ENCODE peak calls at places on chromosome 2, in seven cellular contexts. K, F, H, C, W, N and A are unnamed samples.

GRCh38 chr2:95323347-95324155 is 26.4 kb downstream of the KCNIP3 start:
- DNase-seq in K (no peak), F (no peak), H (no peak), C (no peak), W (peak), N (no peak), A (peak)

GRCh38 chr2:28449489-28450395 is 46.1 kb upstream of the PLB1 start:
- DNase-seq in K (no peak), F (no peak), H (no peak), C (peak), W (no peak), N (no peak), A (peak)

GRCh38 chr2:11573418-11574175 is 39.8 kb downstream of the GREB1 start:
- DNase-seq in K (no peak), F (no peak), H (no peak), C (no peak), W (no peak), N (no peak), A (no peak)

GRCh38 chr2:231038483-231039293 is 1.4 kb downstream of the C2orf72 start:
- DNase-seq in K (no peak), F (no peak), H (no peak), C (no peak), W (no peak), N (no peak), A (no peak)

GRCh38 chr2:11234309-11234708 is 79.0 kb downstream of the SLC66A3 start:
- DNase-seq in K (no peak), F (no peak), H (no peak), C (no peak), W (no peak), N (no peak), A (peak)

GRCh38 chr2:200615247-200615646 is 29.4 kb downstream of the AOX1 start:
- DNase-seq in K (no peak), F (no peak), H (peak), C (no peak), W (no peak), N (peak), A (peak)

GRCh38 chr2:167398791-167399371 is 510.6 kb downstream of the XIRP2 start:
- DNase-seq in K (no peak), F (no peak), H (no peak), C (no peak), W (no peak), N (no peak), A (no peak)

GRCh38 chr2:12824304-12824761 is 107.6 kb downstream of the TRIB2 start:
- DNase-seq in K (peak), F (no peak), H (no peak), C (no peak), W (no peak), N (no peak), A (peak)

GRCh38 chr2:135226961-135227360 is 174.9 kb downstream of the RAB3GAP1 start:
- DNase-seq in K (no peak), F (no peak), H (no peak), C (no peak), W (no peak), N (no peak), A (no peak)

GRCh38 chr2:14601070-14601770 is 31.3 kb upstream of the LRATD1 start:
- DNase-seq in K (peak), F (no peak), H (no peak), C (no peak), W (no peak), N (no peak), A (peak)

GRCh38 chr2:230809677-230810251 is 55.0 kb upstream of the ITM2C start:
- DNase-seq in K (no peak), F (no peak), H (no peak), C (no peak), W (no peak), N (no peak), A (no peak)

GRCh38 chr2:54979645-54980044 is 70.6 kb downstream of the RTN4 start:
- DNase-seq in K (no peak), F (no peak), H (no peak), C (no peak), W (peak), N (no peak), A (no peak)

GRCh38 chr2:128750328-128751165 is 431.9 kb upstream of the HS6ST1 start:
- DNase-seq in K (no peak), F (no peak), H (no peak), C (no peak), W (no peak), N (no peak), A (no peak)

GRCh38 chr2:146523218-146523617 is 1321.6 kb upstream of the ACVR2A start:
- DNase-seq in K (no peak), F (no peak), H (no peak), C (no peak), W (no peak), N (no peak), A (no peak)

GRCh38 chr2:213246665-213247281 is 37.5 kb upstream of the SPAG16 start:
- DNase-seq in K (no peak), F (no peak), H (peak), C (peak), W (peak), N (peak), A (peak)

GRCh38 chr2:21687589-21687988 is 563.8 kb downstream of the TDRD15 start:
- DNase-seq in K (no peak), F (no peak), H (no peak), C (no peak), W (no peak), N (no peak), A (no peak)

GRCh38 chr2:161117506-161117905 is 42.7 kb upstream of the TANK start:
- DNase-seq in K (no peak), F (no peak), H (no peak), C (no peak), W (no peak), N (no peak), A (no peak)

GRCh38 chr2:149858916-149859634 is 271.5 kb upstream of the MMADHC start:
- DNase-seq in K (no peak), F (no peak), H (no peak), C (no peak), W (no peak), N (peak), A (no peak)

GRCh38 chr2:45750484-45750883 is 99.0 kb downstream of the PRKCE start:
- DNase-seq in K (no peak), F (no peak), H (no peak), C (no peak), W (no peak), N (no peak), A (no peak)

GRCh38 chr2:126975671-126976655 is 77.3 kb downstream of the TEX51 start:
- DNase-seq in K (no peak), F (no peak), H (no peak), C (no peak), W (no peak), N (peak), A (no peak)

GRCh38 chr2:101340141-101340541 is 31.6 kb upstream of the RNF149 start:
- DNase-seq in K (no peak), F (no peak), H (no peak), C (no peak), W (no peak), N (no peak), A (no peak)

GRCh38 chr2:65240657-65241056 is 13.0 kb downstream of the ACTR2 start:
- DNase-seq in K (no peak), F (no peak), H (no peak), C (no peak), W (no peak), N (no peak), A (peak)

GRCh38 chr2:40760071-40760666 is 308.3 kb upstream of the SLC8A1 start:
- DNase-seq in K (peak), F (no peak), H (peak), C (no peak), W (no peak), N (peak), A (peak)

GRCh38 chr2:46780801-46781445 is 134.7 kb downstream of the MCFD2 start:
- DNase-seq in K (peak), F (no peak), H (no peak), C (no peak), W (no peak), N (no peak), A (no peak)

GRCh38 chr2:3650140-3650944 is 7.7 kb upstream of the ALLC start:
- DNase-seq in K (peak), F (no peak), H (no peak), C (no peak), W (no peak), N (no peak), A (no peak)

GRCh38 chr2:241209271-241209670 is 20.8 kb downstream of the ANO7 start:
- DNase-seq in K (no peak), F (no peak), H (no peak), C (no peak), W (no peak), N (no peak), A (no peak)

GRCh38 chr2:149733936-149734685 is 146.5 kb upstream of the MMADHC start:
- DNase-seq in K (no peak), F (no peak), H (no peak), C (no peak), W (no peak), N (no peak), A (peak)

GRCh38 chr2:226885769-226886435 is 50.0 kb downstream of the RHBDD1 start:
- DNase-seq in K (no peak), F (no peak), H (no peak), C (no peak), W (no peak), N (no peak), A (no peak)

GRCh38 chr2:233853353-233853752 is 982 bp downstream of the HJURP start:
- DNase-seq in K (no peak), F (no peak), H (no peak), C (no peak), W (peak), N (no peak), A (no peak)

GRCh38 chr2:64799592-64800252 is 146.0 kb upstream of the SERTAD2 start:
- DNase-seq in K (no peak), F (no peak), H (no peak), C (no peak), W (peak), N (no peak), A (no peak)

GRCh38 chr2:152647417-152648010 is 69.7 kb downstream of the PRPF40A start:
- DNase-seq in K (peak), F (no peak), H (no peak), C (no peak), W (peak), N (no peak), A (no peak)

GRCh38 chr2:152649997-152650396 is 67.3 kb downstream of the PRPF40A start:
- DNase-seq in K (no peak), F (no peak), H (no peak), C (no peak), W (no peak), N (no peak), A (no peak)

GRCh38 chr2:152646264-152646663 is 71.0 kb downstream of the PRPF40A start:
- DNase-seq in K (no peak), F (no peak), H (no peak), C (no peak), W (no peak), N (no peak), A (no peak)

GRCh38 chr2:152646775-152647174 is 70.5 kb downstream of the PRPF40A start:
- DNase-seq in K (no peak), F (no peak), H (peak), C (no peak), W (no peak), N (no peak), A (peak)

GRCh38 chr2:152648336-152648735 is 68.9 kb downstream of the PRPF40A start:
- DNase-seq in K (no peak), F (no peak), H (no peak), C (no peak), W (no peak), N (no peak), A (no peak)
- TF ChIP-seq CTCF in K (peak), F (peak), H (peak), C (no peak), W (peak), N (no peak), A (peak)

GRCh38 chr2:164574931-164575330 is 46.4 kb downstream of the GRB14 start:
- DNase-seq in K (no peak), F (no peak), H (no peak), C (no peak), W (no peak), N (no peak), A (no peak)

GRCh38 chr2:164569334-164569733 is 51.9 kb downstream of the GRB14 start:
- DNase-seq in K (no peak), F (no peak), H (no peak), C (no peak), W (no peak), N (no peak), A (no peak)

GRCh38 chr2:164567335-164567989 is 53.8 kb downstream of the GRB14 start:
- DNase-seq in K (no peak), F (no peak), H (no peak), C (no peak), W (no peak), N (no peak), A (no peak)

GRCh38 chr2:164568317-164568716 is 53.0 kb downstream of the GRB14 start:
- DNase-seq in K (no peak), F (no peak), H (no peak), C (no peak), W (no peak), N (no peak), A (no peak)

DNA sequence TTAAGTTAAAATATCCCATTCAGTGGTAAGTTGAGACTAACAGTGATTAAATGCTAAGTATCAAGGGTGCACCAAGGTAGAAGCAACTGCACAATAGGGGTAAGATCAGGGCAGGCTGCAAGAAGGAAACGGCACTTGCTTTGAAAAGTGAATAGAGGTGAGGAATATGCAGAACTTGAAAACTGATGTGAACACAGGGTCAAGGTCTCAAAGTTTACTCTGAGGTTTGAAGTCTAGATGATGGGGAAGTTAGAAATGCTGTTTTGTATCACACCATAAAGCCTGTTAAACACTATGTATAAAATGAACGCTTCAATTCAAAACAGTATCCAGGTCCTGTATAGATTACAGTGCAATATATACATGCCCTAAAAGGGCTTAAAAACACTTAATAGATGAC is 50.8 kb downstream of the GRB14 start:
- DNase-seq in K (no peak), F (no peak), H (no peak), C (no peak), W (no peak), N (no peak), A (no peak)
- H3K27ac ChIP-seq in K (no peak), F (no peak), H (no peak), C (no peak), W (no peak), N (no peak), A (no peak)

GRCh38 chr2:74982581-74982980 is 24.1 kb downstream of the POLE4 start:
- DNase-seq in K (no peak), F (no peak), H (no peak), C (no peak), W (no peak), N (no peak), A (peak)

GRCh38 chr2:74984017-74984416 is 25.6 kb downstream of the POLE4 start:
- DNase-seq in K (no peak), F (no peak), H (no peak), C (no peak), W (no peak), N (no peak), A (no peak)

GRCh38 chr2:74983606-74984005 is 25.2 kb downstream of the POLE4 start:
- DNase-seq in K (no peak), F (no peak), H (no peak), C (no peak), W (no peak), N (no peak), A (no peak)

GRCh38 chr2:74984947-74985637 is 26.6 kb downstream of the POLE4 start:
- DNase-seq in K (no peak), F (no peak), H (no peak), C (no peak), W (no peak), N (no peak), A (no peak)

DNA sequence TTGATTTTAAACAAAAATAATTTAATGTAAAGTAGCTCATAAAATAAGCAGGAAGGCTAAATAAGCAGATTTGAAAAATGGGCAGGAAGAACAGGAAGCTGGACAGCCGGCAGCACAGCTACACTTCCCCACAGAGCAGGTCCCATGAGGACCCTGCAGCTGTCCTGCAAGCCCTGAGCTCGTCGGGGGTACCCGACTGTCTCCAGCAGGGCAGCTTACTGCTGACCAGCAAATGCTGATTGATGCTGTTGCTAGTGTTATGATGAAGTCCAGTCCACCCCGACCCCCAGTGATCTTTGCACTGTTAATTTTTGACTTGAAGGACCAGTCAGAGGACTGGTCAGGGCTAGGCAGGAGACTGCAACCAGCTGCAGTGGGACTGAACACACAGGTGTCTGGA is 27.5 kb downstream of the POLE4 start:
- DNase-seq in K (peak), F (no peak), H (no peak), C (no peak), W (no peak), N (no peak), A (no peak)
- TF ChIP-seq CTCF in K (no peak), F (no peak), H (no peak), C (no peak), W (no peak), N (no peak), A (no peak)

GRCh38 chr2:229416116-229416694 is 145.1 kb upstream of the PID1 start:
- DNase-seq in K (peak), F (no peak), H (no peak), C (no peak), W (peak), N (peak), A (no peak)
- H3K27ac ChIP-seq in K (peak), F (peak), H (peak), C (no peak), W (peak), N (peak), A (no peak)

DNA sequence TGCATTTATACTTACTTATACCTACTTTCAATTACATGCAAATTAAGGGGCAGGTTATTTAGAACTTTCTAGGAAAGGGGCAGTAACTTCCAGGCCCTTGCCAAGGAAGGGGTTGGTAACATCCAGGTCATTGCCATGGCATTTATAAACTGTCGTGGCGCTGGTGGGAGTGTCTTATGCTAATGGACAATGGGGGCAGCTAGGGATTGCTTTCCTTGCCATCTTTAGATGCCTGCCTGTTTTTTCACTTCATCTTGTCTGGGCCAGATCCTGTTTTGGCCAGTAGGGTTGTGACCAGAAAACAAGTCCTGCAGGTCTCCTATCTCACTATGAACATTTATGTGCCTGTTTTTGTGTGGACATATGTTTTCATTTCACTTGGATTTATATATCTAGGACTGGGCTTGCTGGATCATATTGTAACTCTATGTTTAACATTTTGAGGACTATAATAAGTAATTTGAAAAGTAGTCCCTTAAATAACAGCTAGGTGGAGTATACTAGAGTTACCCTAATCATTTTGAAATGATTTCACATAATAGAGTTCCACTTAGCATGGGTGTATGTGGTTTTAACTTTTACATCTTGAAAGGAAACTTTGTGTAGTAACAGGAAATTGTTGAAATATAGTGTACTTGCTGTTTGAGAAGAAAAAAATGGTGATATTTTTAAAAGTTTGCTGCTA is 56.1 kb downstream of the LCLAT1 start:
- DNase-seq in K (no peak), F (no peak), H (no peak), C (no peak), W (no peak), N (peak), A (no peak)
- TF ChIP-seq CTCF in K (peak), F (peak), H (peak), C (peak), W (no peak), N (no peak), A (no peak)

DNA sequence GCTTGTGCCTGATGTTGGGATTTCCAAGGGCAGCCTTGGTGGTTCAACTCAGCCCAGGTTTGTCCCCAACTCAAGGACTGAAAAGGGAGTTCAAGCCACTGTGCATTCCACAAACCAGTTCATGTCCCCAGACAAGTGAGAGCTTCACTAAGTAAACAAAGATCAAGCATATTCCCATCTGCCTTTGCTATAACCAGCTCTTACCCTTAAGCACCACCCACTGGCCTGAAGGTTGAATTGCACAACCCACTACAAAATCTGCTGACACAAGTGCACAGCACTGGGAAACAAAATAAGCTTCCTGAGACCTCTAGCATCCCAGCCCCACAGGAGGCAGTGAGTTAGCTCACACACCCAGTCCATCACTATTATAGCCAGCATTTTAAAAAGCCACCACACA is 516.7 kb downstream of the NR4A2 start:
- DNase-seq in K (no peak), F (no peak), H (no peak), C (no peak), W (no peak), N (peak), A (no peak)
- H3K27ac ChIP-seq in K (no peak), F (no peak), H (no peak), C (no peak), W (no peak), N (no peak), A (no peak)

GRCh38 chr2:151792589-151792988 is 35.6 kb downstream of the ARL5A start:
- DNase-seq in K (no peak), F (no peak), H (no peak), C (no peak), W (no peak), N (no peak), A (no peak)
- TF ChIP-seq CTCF in K (no peak), F (no peak), H (no peak), C (no peak), W (no peak), N (no peak), A (no peak)

GRCh38 chr2:232698552-232699091 is 1.5 kb downstream of the GIGYF2 start:
- DNase-seq in K (no peak), F (no peak), H (no peak), C (no peak), W (no peak), N (no peak), A (no peak)

GRCh38 chr2:232697807-232698110 is 628 bp downstream of the GIGYF2 start:
- DNase-seq in K (no peak), F (no peak), H (no peak), C (no peak), W (no peak), N (no peak), A (peak)

GRCh38 chr2:232697059-232697806 is at the start of gene GIGYF2:
- DNase-seq in K (peak), F (peak), H (peak), C (peak), W (peak), N (peak), A (peak)

GRCh38 chr2:232699110-232699509 is 2.0 kb downstream of the GIGYF2 start:
- DNase-seq in K (no peak), F (no peak), H (no peak), C (no peak), W (no peak), N (no peak), A (no peak)

GRCh38 chr2:232696609-232697058 is 497 bp upstream of the GIGYF2 start:
- DNase-seq in K (no peak), F (no peak), H (no peak), C (no peak), W (no peak), N (no peak), A (no peak)
- H3K27ac ChIP-seq in K (peak), F (peak), H (peak), C (peak), W (peak), N (peak), A (peak)